ENCODE peak calls at places on chromosome 11, in eight cellular contexts. Q is HCT116, K is A549, R is HepG2, T is GM12878, U is Panc1, F is SK-N-SH, X is K562. S is an unnamed sample. For H3K4me1, the result is how much of the 10 kb centered on the place peaks cover.

GRCh38 chr11:26599421-26599820 is 27.4 kb upstream of the MUC15 start:
- DNase-seq in Q (no peak), K (peak), R (no peak), T (no peak), U (no peak), F (no peak), X (no peak), S (no peak)

GRCh38 chr11:62024975-62025374 is 57.5 kb upstream of the FTH1 start:
- DNase-seq in Q (no peak), K (no peak), R (peak), T (no peak), U (no peak), F (no peak), X (no peak), S (no peak)

GRCh38 chr11:37333345-37333744 is 735.3 kb upstream of the RAG2 start:
- DNase-seq in Q (no peak), K (no peak), R (no peak), T (no peak), U (no peak), F (peak), X (peak), S (no peak)

GRCh38 chr11:59552844-59553243 is 41.5 kb downstream of the OR4D9 start:
- DNase-seq in Q (no peak), K (no peak), R (no peak), T (no peak), U (no peak), F (no peak), X (no peak), S (no peak)

GRCh38 chr11:130523609-130524008 is 75.2 kb downstream of the ADAMTS15 start:
- DNase-seq in Q (no peak), K (no peak), R (no peak), T (no peak), U (no peak), F (no peak), X (no peak), S (peak)

GRCh38 chr11:119793335-119793984 is 64.5 kb upstream of the NECTIN1 start:
- DNase-seq in Q (no peak), K (no peak), R (no peak), T (no peak), U (no peak), F (no peak), X (no peak), S (no peak)

GRCh38 chr11:124745835-124746620 is 6.0 kb downstream of the VSIG2 start:
- DNase-seq in Q (no peak), K (peak), R (no peak), T (no peak), U (no peak), F (no peak), X (no peak), S (peak)

GRCh38 chr11:59815754-59816153 is 5.2 kb upstream of the MRPL16 start:
- DNase-seq in Q (no peak), K (no peak), R (no peak), T (no peak), U (no peak), F (no peak), X (no peak), S (peak)

GRCh38 chr11:121762820-121763219 is 310.1 kb upstream of the SORL1-AS1 start:
- DNase-seq in Q (no peak), K (no peak), R (no peak), T (no peak), U (no peak), F (peak), X (no peak), S (peak)

GRCh38 chr11:84558085-84558905 is 1068.8 kb downstream of the DLG2 start:
- DNase-seq in Q (peak), K (peak), R (peak), T (no peak), U (peak), F (peak), X (peak), S (peak)

GRCh38 chr11:88338223-88338661 is 706 bp upstream of the CTSC start:
- DNase-seq in Q (no peak), K (peak), R (peak), T (no peak), U (peak), F (peak), X (peak), S (peak)

GRCh38 chr11:65444314-65445051 is 21.9 kb downstream of the NEAT1 start:
- DNase-seq in Q (no peak), K (no peak), R (no peak), T (no peak), U (no peak), F (no peak), X (no peak), S (no peak)

GRCh38 chr11:67301951-67302516 is 1.3 kb upstream of the SSH3 start:
- DNase-seq in Q (no peak), K (peak), R (no peak), T (no peak), U (no peak), F (no peak), X (no peak), S (peak)

GRCh38 chr11:93871521-93871920 is 21.1 kb upstream of the VSTM5 start:
- DNase-seq in Q (no peak), K (no peak), R (no peak), T (no peak), U (no peak), F (no peak), X (no peak), S (no peak)

GRCh38 chr11:83004855-83005556 is 66.7 kb downstream of the RAB30 start:
- DNase-seq in Q (no peak), K (no peak), R (no peak), T (no peak), U (no peak), F (no peak), X (no peak), S (no peak)

GRCh38 chr11:128772814-128773213 is 78.9 kb downstream of the FLI1 start:
- DNase-seq in Q (no peak), K (no peak), R (no peak), T (no peak), U (no peak), F (no peak), X (no peak), S (no peak)

GRCh38 chr11:23856654-23857053 is 640.2 kb upstream of the LUZP2 start:
- DNase-seq in Q (no peak), K (no peak), R (no peak), T (no peak), U (no peak), F (no peak), X (no peak), S (no peak)

GRCh38 chr11:12289667-12290476 is 87.5 kb upstream of the PARVA start:
- DNase-seq in Q (no peak), K (no peak), R (no peak), T (no peak), U (no peak), F (peak), X (no peak), S (no peak)

GRCh38 chr11:944711-945470 is 19.2 kb downstream of the AP2A2 start:
- DNase-seq in Q (no peak), K (peak), R (no peak), T (no peak), U (no peak), F (no peak), X (peak), S (peak)

GRCh38 chr11:82733444-82734119 is at the start of gene FAM181B:
- DNase-seq in Q (no peak), K (peak), R (no peak), T (no peak), U (no peak), F (peak), X (peak), S (peak)

GRCh38 chr11:9689721-9690120 is 25.8 kb downstream of the SWAP70 start:
- DNase-seq in Q (no peak), K (no peak), R (no peak), T (no peak), U (no peak), F (no peak), X (no peak), S (no peak)

GRCh38 chr11:99068832-99069231 is 48.1 kb downstream of the CNTN5 start:
- DNase-seq in Q (no peak), K (no peak), R (no peak), T (no peak), U (no peak), F (no peak), X (no peak), S (no peak)

GRCh38 chr11:65419773-65420481 is 2.7 kb upstream of the NEAT1 start:
- DNase-seq in Q (peak), K (peak), R (peak), T (no peak), U (no peak), F (peak), X (peak), S (peak)

GRCh38 chr11:46410021-46410420 is 18.4 kb upstream of the CHRM4 start:
- DNase-seq in Q (no peak), K (peak), R (no peak), T (no peak), U (no peak), F (no peak), X (no peak), S (peak)

GRCh38 chr11:14423633-14424032 is 64.7 kb upstream of the RRAS2 start:
- DNase-seq in Q (no peak), K (no peak), R (peak), T (no peak), U (no peak), F (no peak), X (no peak), S (no peak)

GRCh38 chr11:75389276-75389605 is 10.1 kb upstream of the RPS3 start:
- DNase-seq in Q (no peak), K (no peak), R (no peak), T (no peak), U (no peak), F (no peak), X (no peak), S (no peak)

GRCh38 chr11:68455485-68455884 is 5.1 kb upstream of the PPP6R3 start:
- DNase-seq in Q (no peak), K (no peak), R (no peak), T (no peak), U (no peak), F (no peak), X (no peak), S (no peak)

GRCh38 chr11:112213753-112214152 is 12.5 kb upstream of the PTS start:
- DNase-seq in Q (no peak), K (no peak), R (peak), T (no peak), U (no peak), F (no peak), X (no peak), S (no peak)

GRCh38 chr11:120778692-120779490 is 245.0 kb upstream of the TBCEL start:
- DNase-seq in Q (no peak), K (no peak), R (no peak), T (no peak), U (no peak), F (no peak), X (no peak), S (peak)

GRCh38 chr11:26333906-26334305 is 2.0 kb downstream of the ANO3 start:
- DNase-seq in Q (no peak), K (no peak), R (no peak), T (no peak), U (no peak), F (no peak), X (no peak), S (no peak)

GRCh38 chr11:34432822-34433221 is 5.9 kb upstream of the CAT start:
- DNase-seq in Q (no peak), K (no peak), R (no peak), T (no peak), U (no peak), F (no peak), X (no peak), S (no peak)

GRCh38 chr11:75760710-75761493 is 7.7 kb upstream of the DGAT2 start:
- DNase-seq in Q (no peak), K (no peak), R (no peak), T (no peak), U (no peak), F (no peak), X (no peak), S (no peak)

GRCh38 chr11:45593992-45594391 is 71.4 kb downstream of the CHST1 start:
- DNase-seq in Q (peak), K (peak), R (no peak), T (no peak), U (no peak), F (peak), X (peak), S (peak)

GRCh38 chr11:127962416-127962815 is 624.9 kb downstream of the ETS1 start:
- DNase-seq in Q (no peak), K (no peak), R (no peak), T (no peak), U (no peak), F (no peak), X (no peak), S (no peak)

GRCh38 chr11:111460752-111461305 is 51.4 kb downstream of the BTG4 start:
- DNase-seq in Q (no peak), K (no peak), R (no peak), T (no peak), U (no peak), F (peak), X (no peak), S (no peak)

GRCh38 chr11:69352715-69353325 is 58.9 kb downstream of the MYEOV start:
- DNase-seq in Q (peak), K (peak), R (no peak), T (no peak), U (peak), F (no peak), X (no peak), S (no peak)

GRCh38 chr11:71127806-71128205 is 124.6 kb downstream of the SHANK2 start:
- DNase-seq in Q (no peak), K (no peak), R (no peak), T (no peak), U (no peak), F (no peak), X (no peak), S (no peak)

GRCh38 chr11:129528296-129528695 is 152.6 kb downstream of the BARX2 start:
- DNase-seq in Q (no peak), K (no peak), R (no peak), T (no peak), U (no peak), F (no peak), X (no peak), S (no peak)

GRCh38 chr11:63014408-63015055 is 1.1 kb downstream of the SLC22A8 start:
- DNase-seq in Q (no peak), K (no peak), R (no peak), T (no peak), U (no peak), F (no peak), X (no peak), S (no peak)

GRCh38 chr11:6610591-6610990 is 1.4 kb downstream of the TAF10 start:
- DNase-seq in Q (no peak), K (no peak), R (no peak), T (no peak), U (no peak), F (no peak), X (peak), S (no peak)

GRCh38 chr11:6612816-6613136 is 760 bp upstream of the TAF10 start:
- DNase-seq in Q (peak), K (no peak), R (peak), T (no peak), U (no peak), F (peak), X (peak), S (peak)

GRCh38 chr11:6611092-6612007 is 666 bp downstream of the TAF10 start:
- DNase-seq in Q (no peak), K (no peak), R (no peak), T (no peak), U (no peak), F (no peak), X (no peak), S (peak)

GRCh38 chr11:6613496-6613895 is 1.5 kb upstream of the TAF10 start:
- DNase-seq in Q (no peak), K (no peak), R (no peak), T (no peak), U (no peak), F (no peak), X (no peak), S (no peak)

GRCh38 chr11:6612008-6612815 is at the start of gene TAF10:
- DNase-seq in Q (peak), K (peak), R (peak), T (peak), U (peak), F (peak), X (peak), S (peak)
- H3K4me1 ChIP-seq in Q (under half), K (under half), R (under half), T (under half), U (under half), F (under half), X (under half), S (under half)

GRCh38 chr11:64131657-64132387 is 34.1 kb downstream of the MACROD1 start:
- DNase-seq in Q (no peak), K (no peak), R (peak), T (no peak), U (no peak), F (no peak), X (no peak), S (no peak)

GRCh38 chr11:64127267-64128072 is 38.4 kb downstream of the MACROD1 start:
- DNase-seq in Q (no peak), K (no peak), R (no peak), T (no peak), U (no peak), F (no peak), X (no peak), S (peak)

GRCh38 chr11:64128255-64129006 is 37.5 kb downstream of the MACROD1 start:
- DNase-seq in Q (no peak), K (no peak), R (no peak), T (no peak), U (no peak), F (no peak), X (no peak), S (no peak)

GRCh38 chr11:64130618-64131017 is 35.3 kb downstream of the MACROD1 start:
- DNase-seq in Q (no peak), K (no peak), R (no peak), T (no peak), U (no peak), F (no peak), X (no peak), S (no peak)

DNA sequence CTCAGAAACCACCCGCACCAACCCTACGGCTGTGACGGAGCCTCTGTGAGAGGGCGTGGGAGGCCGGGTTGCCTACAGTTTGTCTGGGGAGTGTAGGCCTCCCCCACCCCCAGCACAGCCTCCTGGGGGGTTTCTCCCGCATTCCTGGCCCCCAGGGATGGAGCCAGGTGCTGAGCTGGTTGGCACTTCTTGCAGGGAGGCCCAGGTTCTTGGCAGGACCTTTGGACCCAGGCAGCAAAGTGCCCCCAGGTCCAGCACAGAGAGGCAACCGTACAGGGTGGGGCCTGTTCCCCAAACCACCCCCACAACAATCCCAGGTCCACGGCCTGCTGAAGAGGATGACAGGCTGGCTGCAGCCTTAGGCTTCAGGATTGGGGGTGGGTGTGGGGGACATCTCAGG is 36.5 kb downstream of the MACROD1 start:
- DNase-seq in Q (no peak), K (no peak), R (no peak), T (no peak), U (no peak), F (no peak), X (no peak), S (no peak)
- TF ChIP-seq REST in Q (no peak), K (no peak), R (no peak), T (no peak), U (no peak), F (no peak), X (no peak), S (no peak)

GRCh38 chr11:96191752-96192151 is 151.2 kb downstream of the MAML2 start:
- DNase-seq in Q (no peak), K (no peak), R (no peak), T (no peak), U (no peak), F (no peak), X (no peak), S (no peak)
- H3K4me1 ChIP-seq in Q (under half), K (under half), R (under half), T (half or more), U (under half), F (half or more), X (under half), S (half or more)

GRCh38 chr11:114150671-114151070 is 91.2 kb downstream of the ZBTB16 start:
- DNase-seq in Q (no peak), K (no peak), R (no peak), T (no peak), U (no peak), F (no peak), X (peak), S (no peak)

GRCh38 chr11:114147389-114148382 is 88.2 kb downstream of the ZBTB16 start:
- DNase-seq in Q (no peak), K (no peak), R (no peak), T (no peak), U (no peak), F (no peak), X (peak), S (no peak)

GRCh38 chr11:114152162-114152561 is 92.7 kb downstream of the ZBTB16 start:
- DNase-seq in Q (no peak), K (no peak), R (no peak), T (no peak), U (no peak), F (no peak), X (no peak), S (no peak)

GRCh38 chr11:114151631-114152030 is 92.1 kb downstream of the ZBTB16 start:
- DNase-seq in Q (no peak), K (no peak), R (no peak), T (no peak), U (no peak), F (no peak), X (no peak), S (no peak)

DNA sequence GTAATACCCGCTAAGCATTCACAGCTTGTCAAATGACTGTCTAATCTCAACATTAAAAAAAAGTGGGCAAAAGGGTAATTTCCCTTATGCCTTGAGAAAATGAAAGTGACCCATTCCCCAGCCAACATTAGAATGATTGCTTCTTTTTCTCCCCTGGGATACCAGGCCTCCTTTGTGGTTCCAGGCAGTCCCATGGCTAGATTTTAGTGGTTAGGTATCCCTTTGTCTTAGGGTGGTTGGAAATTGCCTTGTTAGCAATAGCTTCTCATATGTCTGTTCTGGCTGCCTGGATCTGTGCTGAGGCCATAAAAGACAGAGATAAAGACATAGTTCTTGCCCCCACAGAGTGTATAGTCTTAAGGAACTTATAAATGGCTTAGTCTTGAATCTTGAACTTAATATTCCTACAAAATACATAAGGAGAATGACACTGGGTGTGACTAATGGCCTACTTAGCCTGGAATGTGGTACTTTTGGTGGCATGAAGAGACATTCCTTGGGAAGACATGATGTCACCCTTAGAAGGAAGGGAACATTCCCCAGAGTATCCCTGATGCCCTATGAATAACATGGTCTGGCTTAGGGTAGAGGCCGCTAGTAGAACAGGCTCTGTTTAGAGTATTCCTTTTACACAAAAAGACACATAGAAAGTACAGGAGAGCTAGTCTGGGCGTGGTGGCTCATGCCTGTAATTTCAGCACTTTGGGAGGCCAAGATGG is 90.3 kb downstream of the ZBTB16 start:
- DNase-seq in Q (no peak), K (no peak), R (no peak), T (no peak), U (no peak), F (no peak), X (no peak), S (no peak)
- TF ChIP-seq REST in Q (no peak), K (no peak), R (no peak), T (no peak), U (no peak), F (no peak), X (no peak), S (no peak)

GRCh38 chr11:3865388-3866193 is 10.1 kb downstream of the STIM1 start:
- DNase-seq in Q (no peak), K (no peak), R (no peak), T (no peak), U (no peak), F (no peak), X (no peak), S (peak)
- H3K4me1 ChIP-seq in Q (under half), K (under half), R (half or more), T (half or more), U (under half), F (under half), X (under half), S (under half)